ENCODE peak calls at places on chromosomes 6 and 20, in eight cellular contexts. U is transverse colon, E is cardiac muscle cell, V is astrocyte of the spinal cord, M is endothelial cell, F is lower lobe of right lung, Z is progenitor cell of endocrine pancreas, H is neural crest cell. T is an unnamed sample.

GRCh38 chr20:6160736-6161135 is 37.9 kb upstream of the FERMT1 start:
- DNase-seq in U (no peak), E (no peak), V (no peak), M (no peak), F (no peak), Z (no peak), H (no peak), T (no peak)

GRCh38 chr20:33178726-33179125 is 10.8 kb downstream of the BPIFA2 start:
- DNase-seq in U (no peak), E (no peak), V (no peak), M (no peak), F (no peak), Z (no peak), H (no peak), T (no peak)

GRCh38 chr6:85923013-85923430 is 280.3 kb upstream of the SYNCRIP start:
- DNase-seq in U (no peak), E (peak; percentile 49), V (peak; percentile 22), M (peak; percentile 52), F (no peak), Z (peak; percentile 14), H (peak; percentile 31), T (peak; percentile 30)

GRCh38 chr20:5065489-5066383 is 54.0 kb downstream of the PCNA start:
- DNase-seq in U (peak; percentile 26), E (peak; percentile 90), V (peak; percentile 94), M (no peak), F (peak; percentile 76), Z (no peak), H (no peak), T (no peak)

GRCh38 chr20:5150226-5151076 is 23.6 kb downstream of the CDS2 start:
- DNase-seq in U (no peak), E (peak; percentile 36), V (peak; percentile 55), M (no peak), F (no peak), Z (no peak), H (no peak), T (no peak)

GRCh38 chr20:3613821-3614440 is 49.3 kb downstream of the GFRA4 start:
- DNase-seq in U (no peak), E (no peak), V (peak; percentile 4), M (no peak), F (no peak), Z (no peak), H (no peak), T (no peak)

GRCh38 chr6:151475653-151476523 is 17.9 kb upstream of the CCDC170 start:
- DNase-seq in U (peak; percentile 30), E (peak; percentile 69), V (peak; percentile 58), M (peak; percentile 31), F (peak; percentile 60), Z (no peak), H (peak; percentile 43), T (peak; percentile 64)

GRCh38 chr6:27834879-27835549 is 77.2 kb downstream of the OR2B2 start:
- DNase-seq in U (no peak), E (no peak), V (no peak), M (no peak), F (no peak), Z (no peak), H (no peak), T (no peak)

GRCh38 chr6:45434401-45434741 is 56.6 kb upstream of the SUPT3H start:
- DNase-seq in U (no peak), E (no peak), V (no peak), M (no peak), F (no peak), Z (no peak), H (no peak), T (no peak)

GRCh38 chr6:158625881-158626305 is 18.6 kb downstream of the DYNLT1 start:
- DNase-seq in U (no peak), E (no peak), V (no peak), M (no peak), F (no peak), Z (no peak), H (no peak), T (no peak)

GRCh38 chr20:54126809-54127655 is 46.8 kb downstream of the CYP24A1 start:
- DNase-seq in U (no peak), E (no peak), V (no peak), M (no peak), F (no peak), Z (no peak), H (no peak), T (no peak)

GRCh38 chr6:166008441-166009369 is 158.9 kb downstream of the TBXT start:
- DNase-seq in U (no peak), E (peak; percentile 84), V (peak; percentile 64), M (no peak), F (no peak), Z (peak; percentile 30), H (peak; percentile 26), T (no peak)

GRCh38 chr6:128719786-128720185 is 163.2 kb upstream of the LAMA2 start:
- DNase-seq in U (no peak), E (no peak), V (no peak), M (no peak), F (no peak), Z (no peak), H (no peak), T (no peak)

GRCh38 chr6:106056060-106056737 is 29.9 kb upstream of the PRDM1 start:
- DNase-seq in U (no peak), E (no peak), V (no peak), M (no peak), F (no peak), Z (no peak), H (no peak), T (no peak)

GRCh38 chr6:97687916-97688315 is 404.9 kb upstream of the MMS22L start:
- DNase-seq in U (no peak), E (no peak), V (no peak), M (no peak), F (no peak), Z (no peak), H (no peak), T (no peak)

GRCh38 chr6:102571236-102571908 is 1177.9 kb downstream of the GRIK2 start:
- DNase-seq in U (no peak), E (no peak), V (peak; percentile 45), M (no peak), F (no peak), Z (no peak), H (no peak), T (no peak)

GRCh38 chr6:167993169-167993568 is 4.3 kb upstream of the KIF25 start:
- DNase-seq in U (no peak), E (peak; percentile 23), V (no peak), M (no peak), F (no peak), Z (no peak), H (no peak), T (no peak)

GRCh38 chr6:140050232-140050995 is 676.0 kb upstream of the CITED2 start:
- DNase-seq in U (no peak), E (peak; percentile 89), V (peak; percentile 64), M (no peak), F (no peak), Z (no peak), H (no peak), T (no peak)

GRCh38 chr6:37830225-37830624 is 10.7 kb downstream of the ZFAND3 start:
- DNase-seq in U (no peak), E (no peak), V (no peak), M (no peak), F (no peak), Z (no peak), H (no peak), T (no peak)

GRCh38 chr20:63520939-63521601 is 505 bp downstream of the PPDPF start:
- DNase-seq in U (peak; percentile 89), E (peak; percentile 77), V (peak; percentile 62), M (peak; percentile 65), F (peak; percentile 87), Z (peak; percentile 75), H (peak; percentile 57), T (peak; percentile 90)

GRCh38 chr6:43817192-43817591 is 47.2 kb downstream of the VEGFA start:
- DNase-seq in U (peak; percentile 55), E (peak; percentile 41), V (no peak), M (peak; percentile 36), F (no peak), Z (no peak), H (no peak), T (no peak)
- TF ChIP-seq CTCF in U (peak; percentile 12), E (peak; percentile 38), V (peak; percentile 37), M (no peak), F (peak; percentile 26), Z (peak; percentile 43), H (peak; percentile 22), T (no peak)

GRCh38 chr6:54427396-54427910 is 119.2 kb downstream of the TINAG start:
- DNase-seq in U (no peak), E (no peak), V (no peak), M (no peak), F (no peak), Z (no peak), H (no peak), T (no peak)

GRCh38 chr6:54428437-54428836 is 120.2 kb downstream of the TINAG start:
- DNase-seq in U (no peak), E (no peak), V (no peak), M (no peak), F (no peak), Z (no peak), H (no peak), T (peak; percentile 8)

GRCh38 chr6:54431466-54431865 is 123.2 kb downstream of the TINAG start:
- DNase-seq in U (no peak), E (peak; percentile 31), V (no peak), M (no peak), F (no peak), Z (no peak), H (no peak), T (no peak)

GRCh38 chr6:54426995-54427394 is 118.8 kb downstream of the TINAG start:
- DNase-seq in U (no peak), E (no peak), V (no peak), M (no peak), F (no peak), Z (no peak), H (no peak), T (no peak)
- TF ChIP-seq CTCF in U (no peak), E (no peak), V (no peak), M (no peak), F (no peak), Z (no peak), H (no peak), T (no peak)

GRCh38 chr20:25136643-25137559 is 55.0 kb upstream of the VSX1 start:
- DNase-seq in U (peak; percentile 38), E (peak; percentile 94), V (peak; percentile 90), M (no peak), F (peak; percentile 59), Z (no peak), H (no peak), T (no peak)
- TF ChIP-seq CTCF in U (no peak), E (no peak), V (no peak), M (no peak), F (no peak), Z (no peak), H (no peak), T (no peak)

DNA sequence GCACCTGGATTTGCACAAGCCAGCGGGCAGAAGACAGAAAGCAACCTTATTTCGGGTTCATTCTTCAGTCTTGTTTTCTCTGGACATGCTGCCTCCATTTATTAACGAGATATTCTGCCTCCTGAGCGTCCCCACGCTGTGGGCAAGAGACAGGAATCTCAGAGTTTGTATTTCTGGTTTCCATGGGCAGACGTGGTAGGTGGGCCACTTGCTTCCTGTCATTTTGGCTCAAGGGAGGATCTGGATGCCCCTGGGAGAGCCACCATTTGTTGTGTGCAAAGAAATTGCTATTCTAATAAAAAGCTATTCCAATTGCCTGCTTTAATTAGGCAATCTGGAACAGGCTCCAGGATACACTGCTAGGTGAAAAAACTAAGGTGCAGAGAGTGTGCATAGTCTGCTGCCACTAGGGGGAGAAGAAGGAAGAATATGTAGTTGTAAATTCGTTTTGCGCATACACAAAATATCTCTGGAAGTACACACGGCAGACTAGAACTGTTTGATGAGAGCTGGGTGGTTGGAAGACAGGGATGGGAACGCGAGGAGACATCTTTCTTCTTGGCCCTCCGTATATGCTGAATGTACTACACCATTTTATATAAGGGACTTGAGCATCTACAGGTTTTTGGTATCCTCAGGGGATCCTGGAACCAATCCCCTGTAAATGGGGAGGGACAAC is 30.1 kb upstream of the SLC16A10 start:
- DNase-seq in U (peak; percentile 21), E (peak; percentile 67), V (peak; percentile 47), M (peak; percentile 23), F (no peak), Z (no peak), H (no peak), T (peak; percentile 40)
- TF ChIP-seq CTCF in U (peak; percentile 74), E (peak; percentile 83), V (peak; percentile 81), M (peak; percentile 74), F (peak; percentile 65), Z (peak; percentile 73), H (peak; percentile 78), T (peak; percentile 57)

T was measured in GM13976.